ENCODE peak calls at places on chromosomes 4 and X, in eight cellular contexts. J is tibial artery, D is BE2C, Q is endothelial cell of umbilical vein, O is spleen, U is hepatocyte, K is H9, A is fibroblast of lung. T is an unnamed sample. For H3K9me3 and H3K4me1, the result is how much of the 10 kb centered on the place peaks cover.

GRCh38 chrX:143663755-143664154 is 27.9 kb upstream of the SLITRK4 start:
- DNase-seq in J (no peak), D (no peak), Q (no peak), O (no peak), U (no peak), K (no peak), A (no peak), T (no peak)

GRCh38 chrX:13377537-13377936 is 57.7 kb upstream of the ATXN3L start:
- DNase-seq in J (no peak), D (peak), Q (no peak), O (no peak), U (peak), K (no peak), A (peak), T (peak)

GRCh38 chr4:41977709-41978108 is 3.8 kb upstream of the DCAF4L1 start:
- DNase-seq in J (no peak), D (no peak), Q (no peak), O (no peak), U (no peak), K (no peak), A (peak), T (no peak)

GRCh38 chr4:108889696-108890475 is 127.0 kb upstream of the ETNPPL start:
- DNase-seq in J (no peak), D (no peak), Q (peak), O (no peak), U (no peak), K (no peak), A (no peak), T (no peak)

GRCh38 chr4:88382621-88383020 is 4.0 kb downstream of the HERC6 start:
- DNase-seq in J (no peak), D (no peak), Q (no peak), O (no peak), U (no peak), K (no peak), A (no peak), T (no peak)

GRCh38 chrX:108511721-108512120 is 72.1 kb downstream of the COL4A5 start:
- DNase-seq in J (no peak), D (no peak), Q (no peak), O (no peak), U (no peak), K (no peak), A (peak), T (no peak)

GRCh38 chr4:142656178-142656577 is 189.9 kb downstream of the INPP4B start:
- DNase-seq in J (no peak), D (no peak), Q (no peak), O (no peak), U (no peak), K (no peak), A (peak), T (peak)

GRCh38 chr4:85776091-85776490 is 301.1 kb downstream of the ARHGAP24 start:
- DNase-seq in J (no peak), D (no peak), Q (no peak), O (no peak), U (no peak), K (no peak), A (no peak), T (no peak)

GRCh38 chr4:92253550-92253949 is 50.2 kb upstream of the GRID2 start:
- DNase-seq in J (no peak), D (no peak), Q (no peak), O (no peak), U (no peak), K (peak), A (no peak), T (no peak)
- H3K9me3 ChIP-seq in J (under half), D (under half), Q (under half), O (under half), U (under half), K (half or more), A (under half), T (under half)

DNA sequence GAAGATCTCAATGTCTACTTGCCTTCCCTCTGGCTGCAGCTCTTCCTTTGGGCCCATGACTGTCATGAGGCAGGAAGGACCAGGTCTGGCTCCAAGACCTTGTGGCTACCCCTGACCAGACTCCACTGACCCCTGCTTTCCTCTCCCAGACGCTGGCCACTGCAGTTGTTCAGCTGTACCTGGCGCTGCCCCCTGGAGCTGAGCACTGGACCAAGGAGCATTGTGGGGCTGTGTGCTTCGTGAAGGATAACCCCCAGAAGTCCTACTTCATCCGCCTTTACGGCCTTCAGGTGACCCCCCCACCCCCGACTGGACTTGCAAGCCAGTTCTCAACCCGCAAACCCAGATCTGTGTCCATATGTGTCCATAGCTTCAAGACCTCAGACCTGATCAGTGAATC is 535 bp downstream of the WAS start:
- DNase-seq in J (no peak), D (no peak), Q (no peak), O (peak), U (no peak), K (no peak), A (no peak), T (no peak)
- H3K4me1 ChIP-seq in J (under half), D (under half), Q (under half), O (half or more), U (under half), K (under half), A (under half), T (under half)

DNA sequence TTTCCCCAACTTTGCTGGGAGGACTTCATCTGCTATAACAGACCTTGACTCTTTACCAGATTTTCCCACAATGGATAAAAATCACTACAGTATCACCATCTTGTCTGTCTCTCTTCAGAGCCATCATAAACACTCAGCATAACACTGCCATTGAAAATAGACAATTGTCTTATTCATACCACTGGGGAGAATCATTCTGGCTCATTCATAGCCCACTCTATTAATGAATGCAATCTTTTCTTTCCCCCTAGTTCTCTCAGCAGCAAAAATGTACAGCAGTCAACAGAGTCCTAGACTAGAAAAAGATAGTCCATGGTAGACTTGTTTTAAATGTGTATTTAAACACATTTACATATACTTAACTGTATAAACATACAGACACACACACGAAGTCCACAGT is 19.2 kb downstream of the SLC9A7 start:
- DNase-seq in J (no peak), D (no peak), Q (no peak), O (no peak), U (no peak), K (no peak), A (no peak), T (no peak)
- H3K9me3 ChIP-seq in J (under half), D (under half), Q (under half), O (under half), U (under half), K (under half), A (under half), T (under half)

GRCh38 chr4:183626168-183626567 is 32.8 kb downstream of the RWDD4 start:
- DNase-seq in J (no peak), D (no peak), Q (no peak), O (no peak), U (no peak), K (no peak), A (no peak), T (no peak)
- H3K4me1 ChIP-seq in J (under half), D (under half), Q (under half), O (under half), U (under half), K (under half), A (under half), T (under half)

DNA sequence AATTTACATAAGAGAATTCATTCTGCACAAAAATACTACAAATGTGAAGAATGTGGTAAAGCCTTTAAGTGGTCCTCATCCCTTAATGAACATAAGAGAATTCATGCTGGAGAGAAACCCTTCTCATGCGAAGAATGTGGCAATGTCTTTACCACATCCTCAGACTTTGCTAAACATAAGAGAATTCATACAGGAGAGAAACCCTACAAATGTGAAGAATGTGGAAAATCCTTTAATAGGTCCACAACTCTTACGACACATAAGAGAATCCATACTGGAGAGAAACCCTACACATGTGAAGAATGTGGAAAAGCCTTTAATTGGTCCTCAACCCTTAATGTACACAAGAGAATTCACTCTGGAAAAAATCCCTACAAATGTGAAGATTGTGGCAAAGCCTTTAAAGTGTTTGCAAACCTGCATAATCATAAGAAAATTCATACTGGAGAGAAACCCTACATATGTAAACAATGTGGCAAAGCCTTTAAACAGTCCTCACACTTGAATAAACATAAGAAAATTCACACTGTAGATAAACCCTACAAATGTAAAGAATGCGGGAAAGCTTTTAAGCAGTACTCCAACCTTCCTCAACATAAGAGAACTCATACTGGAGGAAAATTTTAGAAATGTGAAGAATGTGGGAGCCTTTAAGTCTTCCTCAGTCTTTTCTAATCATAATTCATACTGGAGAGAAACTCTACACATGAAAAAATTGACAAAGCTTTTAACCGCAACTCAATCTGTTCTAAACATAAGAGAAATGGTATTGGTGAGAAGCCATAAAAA is 37.4 kb downstream of the ZNF718 start:
- DNase-seq in J (no peak), D (no peak), Q (no peak), O (no peak), U (no peak), K (no peak), A (peak), T (no peak)
- H3K9me3 ChIP-seq in J (half or more), D (under half), Q (under half), O (half or more), U (half or more), K (half or more), A (under half), T (under half)

DNA sequence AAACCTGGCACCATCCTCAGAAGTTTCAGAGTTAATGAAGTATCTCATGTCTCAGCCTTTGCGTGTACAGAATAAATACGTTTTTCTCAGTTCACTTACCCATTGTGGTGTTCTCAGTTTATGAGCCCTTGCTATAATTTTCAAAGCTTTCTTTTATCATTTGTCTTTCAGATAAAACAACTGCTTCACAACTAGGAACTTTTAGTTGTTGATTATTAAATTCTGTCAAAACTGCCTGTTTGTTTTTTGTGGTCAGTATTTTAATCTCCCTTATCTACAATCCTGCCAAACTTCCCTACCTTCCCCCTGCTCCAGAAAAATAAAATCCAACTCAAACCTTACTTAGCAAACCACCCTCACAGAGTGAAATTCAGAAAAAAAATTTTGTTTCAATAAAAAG is 21.7 kb downstream of the ADD1 start:
- DNase-seq in J (no peak), D (no peak), Q (no peak), O (no peak), U (no peak), K (no peak), A (no peak), T (no peak)
- H3K4me1 ChIP-seq in J (half or more), D (under half), Q (under half), O (half or more), U (half or more), K (under half), A (under half), T (under half)

DNA sequence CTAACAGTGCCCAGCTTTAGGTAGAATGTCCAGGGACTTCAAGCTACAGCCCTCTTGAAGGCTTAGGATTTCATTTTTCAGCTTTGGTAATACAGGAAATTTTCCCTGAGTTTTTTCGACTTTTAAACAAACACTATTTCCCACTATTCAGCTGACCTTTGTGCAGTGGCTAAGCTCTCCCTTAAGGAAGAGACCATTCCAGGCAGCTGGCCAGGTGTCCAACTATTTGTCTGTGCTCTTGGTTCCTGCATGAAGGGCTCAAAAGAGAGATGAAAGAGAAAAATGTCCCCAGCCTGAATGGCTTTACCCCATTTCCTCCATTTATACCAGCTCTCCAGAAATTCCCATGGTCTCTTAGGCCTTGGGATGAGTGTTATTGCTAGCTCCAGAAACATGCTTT is 111.9 kb upstream of the KLF8 start:
- DNase-seq in J (no peak), D (no peak), Q (no peak), O (no peak), U (no peak), K (no peak), A (no peak), T (no peak)
- H3K9me3 ChIP-seq in J (under half), D (under half), Q (under half), O (under half), U (under half), K (under half), A (under half), T (under half)

DNA sequence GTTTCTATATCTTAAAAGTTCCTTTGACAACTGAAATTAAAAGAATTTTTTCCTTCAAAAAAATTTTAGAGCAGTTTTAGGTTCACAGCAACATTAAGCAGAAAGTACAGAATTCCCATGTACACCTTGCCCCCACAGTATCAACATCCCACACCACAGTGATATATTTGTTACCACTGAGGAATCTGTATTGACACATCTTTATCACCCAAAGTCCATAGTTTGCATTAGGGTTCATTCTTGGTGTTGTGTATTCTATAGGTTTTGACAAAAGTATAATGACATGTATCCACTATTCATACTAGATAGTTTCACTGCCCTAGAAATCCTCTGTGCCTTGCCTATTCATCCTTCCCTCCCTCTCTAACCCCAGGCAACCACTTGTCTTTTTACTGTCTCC is 43.7 kb downstream of the FNIP2 start:
- DNase-seq in J (no peak), D (no peak), Q (no peak), O (no peak), U (no peak), K (no peak), A (no peak), T (no peak)
- H3K4me1 ChIP-seq in J (half or more), D (under half), Q (under half), O (half or more), U (under half), K (under half), A (under half), T (under half)

GRCh38 chrX:53583571-53583970 is 102.9 kb downstream of the HUWE1 start:
- DNase-seq in J (no peak), D (no peak), Q (no peak), O (no peak), U (no peak), K (no peak), A (no peak), T (no peak)

GRCh38 chrX:53584891-53585290 is 101.6 kb downstream of the HUWE1 start:
- DNase-seq in J (no peak), D (no peak), Q (no peak), O (no peak), U (no peak), K (no peak), A (no peak), T (no peak)

DNA sequence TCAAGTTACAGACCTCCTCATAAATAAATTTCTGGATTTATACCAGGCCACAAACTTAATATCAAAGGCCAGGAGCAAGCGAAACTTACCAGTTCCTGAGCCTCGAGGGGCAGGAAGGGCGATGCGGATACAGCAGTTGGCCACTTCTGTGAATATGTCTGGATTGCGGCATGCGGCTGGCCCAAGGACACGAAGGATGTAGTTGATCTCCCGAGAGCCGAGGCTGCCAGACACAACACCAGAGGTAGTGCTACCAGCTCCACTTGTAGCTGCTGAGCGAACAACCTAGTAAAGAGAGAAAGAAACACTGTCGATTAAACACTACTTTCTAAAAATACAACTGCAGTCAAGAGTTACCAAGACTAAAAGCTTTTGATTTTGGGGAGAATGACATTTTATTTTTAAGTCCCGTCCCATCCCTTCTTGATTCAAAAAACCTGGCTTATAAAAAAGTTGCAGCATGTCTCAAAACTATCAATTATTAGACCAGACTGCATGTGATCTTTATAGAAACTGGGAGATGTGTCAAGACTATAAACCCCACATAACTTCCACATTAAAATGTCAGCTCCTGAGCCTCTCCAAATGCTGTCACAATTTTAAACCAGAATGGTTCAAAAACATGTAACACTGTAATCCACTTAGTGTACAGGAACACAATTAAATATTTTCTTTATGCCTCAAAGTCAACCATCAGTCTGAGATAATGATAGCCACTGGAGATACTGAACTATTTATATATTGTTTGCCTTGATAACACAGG is 105.6 kb downstream of the HUWE1 start:
- DNase-seq in J (no peak), D (no peak), Q (no peak), O (no peak), U (no peak), K (no peak), A (no peak), T (no peak)
- H3K9me3 ChIP-seq in J (under half), D (under half), Q (under half), O (under half), U (under half), K (half or more), A (under half), T (under half)

GRCh38 chrX:153465691-153466380 is 4.5 kb downstream of the HAUS7 start:
- DNase-seq in J (no peak), D (no peak), Q (no peak), O (no peak), U (no peak), K (no peak), A (no peak), T (no peak)
- H3K4me1 ChIP-seq in J (under half), D (under half), Q (under half), O (under half), U (under half), K (under half), A (under half), T (under half)

T was measured in HAP-1.